ENCODE peak calls at places on chromosomes 12 and 14, in four cellular contexts. V, L, G and S are unnamed samples.

GRCh38 chr12:116324684-116325664 is 47.5 kb upstream of the MED13L start:
- DNase-seq in V (peak; percentile 58), L (no peak), G (no peak), S (no peak)

GRCh38 chr14:79016828-79017505 is 846.8 kb downstream of the NRXN3 start:
- DNase-seq in V (no peak), L (no peak), G (no peak), S (no peak)

GRCh38 chr12:91396296-91396695 is 213.7 kb upstream of the DCN start:
- DNase-seq in V (no peak), L (no peak), G (no peak), S (no peak)

GRCh38 chr12:14273911-14274306 is 91.6 kb upstream of the ATF7IP start:
- DNase-seq in V (no peak), L (no peak), G (no peak), S (no peak)

GRCh38 chr12:70176290-70176689 is 66.9 kb upstream of the CNOT2 start:
- DNase-seq in V (no peak), L (no peak), G (no peak), S (no peak)

GRCh38 chr12:85405781-85406522 is 125.9 kb downstream of the ALX1 start:
- DNase-seq in V (no peak), L (no peak), G (no peak), S (no peak)

GRCh38 chr12:50397122-50397650 is 777 bp upstream of the FAM186A start:
- DNase-seq in V (no peak), L (no peak), G (no peak), S (no peak)

GRCh38 chr12:116924558-116925453 is 14.1 kb downstream of the FBXW8 start:
- DNase-seq in V (peak; percentile 88), L (no peak), G (no peak), S (peak; percentile 89)

GRCh38 chr14:68384335-68384734 is 408.5 kb downstream of the ZFP36L1 start:
- DNase-seq in V (no peak), L (no peak), G (no peak), S (no peak)

GRCh38 chr12:121751034-121751433 is 38.5 kb downstream of the TMEM120B start:
- DNase-seq in V (no peak), L (no peak), G (no peak), S (no peak)

GRCh38 chr14:21048638-21049037 is 6.5 kb downstream of the RNASE7 start:
- DNase-seq in V (no peak), L (no peak), G (no peak), S (no peak)

GRCh38 chr12:53219956-53220856 is 11.8 kb downstream of the RARG start:
- DNase-seq in V (peak; percentile 84), L (no peak), G (peak; percentile 72), S (peak; percentile 96)

GRCh38 chr12:113244015-113244983 is 23.0 kb downstream of the TPCN1 start:
- DNase-seq in V (no peak), L (no peak), G (peak; percentile 91), S (no peak)

GRCh38 chr12:51082561-51083139 is 746 bp downstream of the CSRNP2 start:
- DNase-seq in V (peak; percentile 53), L (peak; percentile 20), G (no peak), S (peak; percentile 24)

GRCh38 chr14:28763914-28764848 is 2.4 kb upstream of the FOXG1 start:
- DNase-seq in V (no peak), L (no peak), G (no peak), S (no peak)

GRCh38 chr12:27555316-27555715 is 31.3 kb downstream of the PPFIBP1 start:
- DNase-seq in V (no peak), L (no peak), G (no peak), S (no peak)